ENCODE peak calls at places on chromosomes 11 and 22, in eight cellular contexts. Q is mucosa of gallbladder; P is NCI-H1105 treated with DMSO at 0.1 percent for 48 hours; O is EH; K is activated naive CD8-positive, alpha-beta T cell treated with anti-CD3 and anti-CD28 coated beads, Interleukin-2, amount 50 U/mL, for 24 hours; J is COR-L47; R is AG04450; U is amygdala. M is an unnamed sample.
A peak's percentile ranks its signal among the peaks of the same experiment; 100 is the strongest.

GRCh38 chr22:49112661-49113626 is 714.7 kb downstream of the BRD1 start:
- DNase-seq in Q (no peak), P (no peak), O (no peak), K (no peak), J (no peak), R (no peak), U (no peak), M (no peak)

GRCh38 chr11:84800755-84801346 is 826.3 kb downstream of the DLG2 start:
- DNase-seq in Q (no peak), P (no peak), O (peak; percentile 48), K (no peak), J (peak; percentile 26), R (peak; percentile 15), U (no peak), M (peak; percentile 19)

GRCh38 chr22:21624120-21624879 is 5.5 kb downstream of the YDJC start:
- DNase-seq in Q (no peak), P (no peak), O (no peak), K (peak; percentile 71), J (no peak), R (no peak), U (peak; percentile 28), M (no peak)

GRCh38 chr11:70796601-70797000 is 398.3 kb downstream of the CTTN start:
- DNase-seq in Q (no peak), P (no peak), O (no peak), K (no peak), J (no peak), R (no peak), U (no peak), M (no peak)

GRCh38 chr11:13291794-13292193 is 14.2 kb downstream of the BMAL1 start:
- DNase-seq in Q (no peak), P (no peak), O (no peak), K (no peak), J (no peak), R (no peak), U (no peak), M (no peak)

GRCh38 chr11:30991376-30991775 is 378.2 kb downstream of the DCDC1 start:
- DNase-seq in Q (no peak), P (no peak), O (no peak), K (no peak), J (no peak), R (no peak), U (no peak), M (no peak)

GRCh38 chr22:38327805-38328204 is 10.6 kb upstream of the CSNK1E start:
- DNase-seq in Q (no peak), P (no peak), O (peak; percentile 89), K (no peak), J (no peak), R (no peak), U (peak; percentile 38), M (peak; percentile 61)

GRCh38 chr22:31818481-31819392 is 64.9 kb downstream of the DEPDC5 start:
- DNase-seq in Q (no peak), P (no peak), O (peak; percentile 62), K (peak; percentile 42), J (no peak), R (no peak), U (no peak), M (no peak)

GRCh38 chr11:1674194-1674878 is 22.7 kb upstream of the KRTAP5-6 start:
- DNase-seq in Q (no peak), P (no peak), O (no peak), K (no peak), J (no peak), R (no peak), U (no peak), M (no peak)

GRCh38 chr22:35310556-35311550 is 11.2 kb downstream of the TOM1 start:
- DNase-seq in Q (no peak), P (no peak), O (no peak), K (no peak), J (no peak), R (no peak), U (no peak), M (no peak)

GRCh38 chr11:117824571-117825537 is at the start of gene FXYD2:
- DNase-seq in Q (peak; percentile 73), P (no peak), O (no peak), K (no peak), J (no peak), R (no peak), U (no peak), M (no peak)

GRCh38 chr11:21323617-21324016 is 654.2 kb downstream of the NELL1 start:
- DNase-seq in Q (no peak), P (no peak), O (no peak), K (no peak), J (no peak), R (no peak), U (no peak), M (no peak)

GRCh38 chr11:134252539-134253188 is 488 bp downstream of the THYN1 start:
- DNase-seq in Q (no peak), P (peak; percentile 75), O (no peak), K (peak; percentile 34), J (peak; percentile 40), R (no peak), U (peak; percentile 45), M (no peak)

GRCh38 chr11:120043323-120043945 is 94.5 kb downstream of the TRIM29 start:
- DNase-seq in Q (no peak), P (no peak), O (no peak), K (no peak), J (no peak), R (no peak), U (no peak), M (no peak)

GRCh38 chr11:126999366-126999765 is 1.2 kb downstream of the KIRREL3 start:
- DNase-seq in Q (no peak), P (no peak), O (no peak), K (no peak), J (no peak), R (no peak), U (no peak), M (no peak)

GRCh38 chr22:49960159-49960966 is at the start of gene PIM3:
- DNase-seq in Q (peak; percentile 94), P (peak; percentile 92), O (peak; percentile 94), K (peak; percentile 93), J (peak; percentile 95), R (peak; percentile 85), U (peak; percentile 96), M (peak; percentile 52)

GRCh38 chr11:114340311-114341131 is 44.3 kb downstream of the NNMT start:
- DNase-seq in Q (peak; percentile 32), P (peak; percentile 79), O (peak; percentile 81), K (peak; percentile 14), J (peak; percentile 77), R (peak; percentile 66), U (peak; percentile 28), M (no peak)

GRCh38 chr11:94740975-94741707 is 27.0 kb upstream of the AMOTL1 start:
- DNase-seq in Q (peak; percentile 34), P (peak; percentile 83), O (peak; percentile 76), K (no peak), J (peak; percentile 73), R (no peak), U (no peak), M (no peak)

GRCh38 chr11:1852271-1852877 is 510 bp upstream of the LSP1 start:
- DNase-seq in Q (no peak), P (no peak), O (no peak), K (peak; percentile 30), J (no peak), R (no peak), U (no peak), M (no peak)

GRCh38 chr11:125593113-125593761 is 585 bp downstream of the STT3A start:
- DNase-seq in Q (no peak), P (peak; percentile 57), O (peak; percentile 66), K (peak; percentile 35), J (peak; percentile 29), R (no peak), U (no peak), M (no peak)

GRCh38 chr11:85627998-85628770 is at the start of gene TMEM126B:
- DNase-seq in Q (peak; percentile 99), P (peak; percentile 99), O (peak; percentile 98), K (peak; percentile 96), J (peak; percentile 98), R (peak; percentile 86), U (peak; percentile 99), M (peak; percentile 69)

GRCh38 chr11:4569075-4569474 is 12.5 kb upstream of the OR52I2 start:
- DNase-seq in Q (no peak), P (no peak), O (no peak), K (no peak), J (no peak), R (no peak), U (no peak), M (no peak)

GRCh38 chr22:18954941-18955571 is 19.0 kb upstream of the PRODH start:
- DNase-seq in Q (no peak), P (no peak), O (no peak), K (no peak), J (no peak), R (no peak), U (no peak), M (no peak)

GRCh38 chr11:116791002-116791812 is 472 bp downstream of the APOA5 start:
- DNase-seq in Q (peak; percentile 74), P (peak; percentile 23), O (peak; percentile 71), K (peak; percentile 87), J (peak; percentile 41), R (no peak), U (peak; percentile 82), M (no peak)

GRCh38 chr11:85953491-85954143 is 98.4 kb downstream of the CCDC83 start:
- DNase-seq in Q (no peak), P (no peak), O (peak; percentile 57), K (no peak), J (no peak), R (peak; percentile 20), U (no peak), M (no peak)

GRCh38 chr22:48574776-48575566 is 1252.7 kb downstream of the BRD1 start:
- DNase-seq in Q (peak; percentile 21), P (peak; percentile 68), O (no peak), K (peak; percentile 56), J (peak; percentile 70), R (no peak), U (peak; percentile 66), M (no peak)

GRCh38 chr11:2529173-2529572 is 84.4 kb downstream of the KCNQ1 start:
- DNase-seq in Q (no peak), P (no peak), O (no peak), K (no peak), J (no peak), R (no peak), U (no peak), M (no peak)

GRCh38 chr11:65114538-65115171 is 2.8 kb downstream of the ZNHIT2 start:
- DNase-seq in Q (no peak), P (no peak), O (no peak), K (no peak), J (no peak), R (no peak), U (no peak), M (no peak)

GRCh38 chr11:8649361-8649760 is 33.1 kb downstream of the TRIM66 start:
- DNase-seq in Q (no peak), P (no peak), O (peak; percentile 76), K (no peak), J (no peak), R (peak; percentile 7), U (no peak), M (no peak)

GRCh38 chr11:66020212-66020611 is 6.1 kb downstream of the CATSPER1 start:
- DNase-seq in Q (no peak), P (no peak), O (no peak), K (no peak), J (no peak), R (no peak), U (no peak), M (no peak)

GRCh38 chr22:18056161-18056666 is 21.6 kb upstream of the PEX26 start:
- DNase-seq in Q (no peak), P (peak; percentile 2), O (peak; percentile 93), K (no peak), J (no peak), R (no peak), U (peak; percentile 66), M (no peak)

GRCh38 chr11:109304159-109304558 is 117.8 kb upstream of the C11orf87 start:
- DNase-seq in Q (no peak), P (no peak), O (peak; percentile 5), K (no peak), J (no peak), R (peak; percentile 4), U (no peak), M (no peak)

GRCh38 chr11:35066783-35067476 is 72.0 kb upstream of the CD44 start:
- DNase-seq in Q (no peak), P (no peak), O (no peak), K (no peak), J (no peak), R (no peak), U (no peak), M (no peak)